ENCODE peak calls at places on chromosomes 12 and 14, in five cellular contexts. Z is activated T-helper 1 cell treated with anti-CD3 and anti-CD28 coated beads, Interleukin-2, amount 50 U/mL, for 16 hours; D is heart left ventricle; C is frontal cortex; T is natural killer cell. G is an unnamed sample.

GRCh38 chr12:121060149-121061001 is 21.3 kb upstream of the OASL start:
- DNase-seq in D (peak; percentile 43), T (peak; percentile 53), Z (peak; percentile 25), C (peak; percentile 26), G (no peak)

GRCh38 chr14:92954933-92955332 is 32.0 kb downstream of the CHGA start:
- DNase-seq in Z (no peak), T (no peak), D (no peak), C (no peak), G (no peak)

GRCh38 chr12:109650808-109651207 is 62.8 kb upstream of the FAM222A start:
- DNase-seq in D (no peak), T (no peak), Z (no peak), C (no peak), G (no peak)

GRCh38 chr12:18853570-18854366 is 115.8 kb downstream of the CAPZA3 start:
- DNase-seq in D (no peak), C (no peak), Z (no peak), T (no peak), G (no peak)

GRCh38 chr14:94936901-94937321 is 167.0 kb upstream of the GSC start:
- DNase-seq in C (peak; percentile 39), T (no peak), D (peak; percentile 42), Z (no peak), G (no peak)

GRCh38 chr14:27881063-27881462 is 885.5 kb upstream of the FOXG1 start:
- DNase-seq in C (no peak), Z (no peak), D (no peak), T (no peak), G (no peak)

GRCh38 chr14:32941668-32942065 is 3.0 kb downstream of the NPAS3 start:
- DNase-seq in D (no peak), Z (no peak), T (no peak), C (no peak), G (no peak)

GRCh38 chr14:93136009-93136408 is 20.3 kb upstream of the ITPK1 start:
- DNase-seq in T (no peak), C (no peak), D (no peak), Z (no peak), G (no peak)

G was measured in omental fat pad.